ENCODE peak calls at places on chromosomes 7 and 10, in seven cellular contexts. B is heart left ventricle, E is endothelial cell, Q is choroid plexus epithelial cell, V is fibroblast of pulmonary artery, M is RWPE1, P is IMR-90. J is an unnamed sample.

GRCh38 chr7:40694041-40694809 is 559.4 kb downstream of the SUGCT start:
- DNase-seq in E (no peak), M (no peak), P (no peak), B (no peak), Q (no peak), V (no peak), J (no peak)

GRCh38 chr10:88974012-88974411 is 16.6 kb upstream of the FAS start:
- DNase-seq in P (peak), B (no peak), M (no peak), E (no peak), V (no peak), Q (no peak), J (no peak)

GRCh38 chr7:134432296-134433152 is 26.4 kb downstream of the AKR1B1 start:
- DNase-seq in Q (peak), E (peak), B (peak), P (peak), M (peak), V (peak), J (peak)

GRCh38 chr10:123771877-123772644 is 105.9 kb downstream of the GPR26 start:
- DNase-seq in E (no peak), M (no peak), B (no peak), V (no peak), P (no peak), Q (no peak), J (no peak)

GRCh38 chr7:151251328-151251925 is 2.9 kb upstream of the SMARCD3 start:
- DNase-seq in E (no peak), V (peak), P (peak), Q (peak), M (peak), B (peak), J (no peak)

GRCh38 chr7:20362574-20363253 is 32.0 kb downstream of the ITGB8 start:
- DNase-seq in Q (no peak), B (no peak), E (no peak), V (no peak), P (no peak), M (peak), J (no peak)

GRCh38 chr7:131250331-131250730 is 77.3 kb upstream of the MKLN1 start:
- DNase-seq in V (peak), Q (no peak), M (no peak), E (no peak), P (peak), B (no peak), J (no peak)

GRCh38 chr7:2193575-2194305 is 39.0 kb downstream of the MAD1L1 start:
- DNase-seq in M (no peak), E (no peak), B (no peak), P (no peak), Q (no peak), V (no peak), J (no peak)

GRCh38 chr7:129779602-129780256 is 168.2 kb downstream of the NRF1 start:
- DNase-seq in B (no peak), P (no peak), E (no peak), M (peak), V (no peak), Q (no peak), J (no peak)

GRCh38 chr10:71727429-71728217 is 8.0 kb upstream of the C10orf105 start:
- DNase-seq in V (peak), B (peak), Q (peak), M (peak), P (no peak), E (no peak), J (no peak)

GRCh38 chr7:19011212-19011611 is 106.2 kb downstream of the TWIST1 start:
- DNase-seq in P (no peak), M (no peak), Q (no peak), B (no peak), E (no peak), V (peak), J (no peak)

GRCh38 chr7:126727930-126728331 is 524.8 kb downstream of the GRM8 start:
- DNase-seq in B (no peak), V (peak), P (no peak), M (peak), E (no peak), Q (peak), J (no peak)

GRCh38 chr7:111229181-111229740 is 138.3 kb downstream of the LRRN3 start:
- DNase-seq in P (no peak), E (no peak), V (no peak), M (no peak), Q (no peak), B (no peak), J (no peak)

GRCh38 chr10:131852823-131853609 is 47.8 kb upstream of the PPP2R2D start:
- DNase-seq in E (no peak), V (no peak), Q (no peak), M (no peak), P (no peak), B (peak), J (no peak)

GRCh38 chr7:31443457-31443856 is 70.4 kb upstream of the ITPRID1 start:
- DNase-seq in V (peak), Q (peak), M (peak), E (no peak), P (peak), B (no peak), J (no peak)

GRCh38 chr10:35379226-35380137 is 43.2 kb downstream of the CCNY start:
- DNase-seq in Q (peak), V (peak), B (peak), E (peak), M (no peak), P (peak), J (no peak)

GRCh38 chr7:35753761-35754603 is 46.9 kb upstream of the SEPTIN7 start:
- DNase-seq in B (peak), E (no peak), P (peak), V (peak), M (no peak), Q (peak), J (no peak)

GRCh38 chr7:137476937-137477336 is 133.4 kb upstream of the PTN start:
- DNase-seq in E (no peak), P (peak), M (no peak), Q (peak), V (peak), B (no peak), J (no peak)

GRCh38 chr7:48497521-48497920 is 326.3 kb downstream of the ABCA13 start:
- DNase-seq in V (no peak), M (no peak), Q (no peak), B (no peak), P (no peak), E (no peak), J (no peak)

GRCh38 chr7:29854257-29854938 is 48.1 kb downstream of the WIPF3 start:
- DNase-seq in B (no peak), Q (peak), M (no peak), V (peak), P (no peak), E (no peak), J (no peak)

GRCh38 chr7:44637788-44638594 is 31.6 kb downstream of the OGDH start:
- DNase-seq in B (no peak), P (peak), Q (peak), E (no peak), V (peak), M (peak), J (no peak)

GRCh38 chr10:15585303-15585715 is 134.4 kb downstream of the ITGA8 start:
- DNase-seq in P (peak), M (peak), Q (peak), E (peak), B (peak), V (peak), J (peak)

GRCh38 chr7:7157177-7157886 is 25.0 kb upstream of the C1GALT1 start:
- DNase-seq in E (no peak), Q (peak), V (peak), B (no peak), P (peak), M (no peak), J (no peak)

DNA sequence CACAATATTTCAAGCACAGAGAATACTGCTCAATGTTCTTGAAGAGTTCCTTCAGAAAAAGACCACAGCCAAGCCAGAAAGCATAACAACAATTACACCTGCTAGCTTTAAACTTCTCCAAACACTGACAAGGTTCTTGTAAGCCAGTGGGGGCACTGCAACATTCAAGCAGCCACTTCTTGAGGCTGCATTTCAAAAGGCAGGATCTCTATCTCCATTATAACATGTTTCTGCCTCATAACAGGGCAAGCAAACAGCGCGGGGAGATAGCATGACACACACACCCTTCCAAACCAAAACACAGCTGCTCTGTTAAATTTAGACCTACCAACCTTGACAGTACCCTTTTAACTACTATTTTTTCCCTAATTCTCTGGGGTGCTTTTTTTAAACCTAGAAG is 30.8 kb downstream of the CHCHD3 start:
- DNase-seq in Q (peak), P (peak), B (no peak), M (no peak), E (no peak), V (peak), J (no peak)
- TF ChIP-seq CTCF in Q (peak), P (peak), B (no peak), M (no peak), E (no peak), V (peak), J (peak)

DNA sequence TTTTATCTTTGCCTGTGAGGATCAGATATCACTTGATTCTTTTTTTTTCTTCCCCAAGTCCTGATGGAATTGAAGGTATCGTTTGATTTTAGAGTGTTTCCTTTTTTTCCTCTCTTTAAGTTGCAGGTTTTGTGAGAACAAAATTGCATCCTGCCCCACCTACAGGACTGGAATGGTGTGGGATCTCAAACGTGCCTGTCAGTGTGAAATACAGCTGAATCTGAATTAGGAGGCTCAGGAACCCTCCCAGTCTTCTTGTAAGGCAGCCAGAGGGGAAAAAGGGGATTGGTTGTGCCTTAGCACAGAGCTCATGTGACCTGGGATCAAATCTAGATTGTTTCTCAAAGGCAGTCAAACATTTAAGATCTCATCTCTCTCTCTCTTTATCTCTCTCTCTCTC is 32.7 kb upstream of the KLHL7 start:
- DNase-seq in B (no peak), E (peak), Q (no peak), P (no peak), M (no peak), V (no peak), J (no peak)
- TF ChIP-seq CTCF in B (no peak), E (no peak), Q (peak), P (no peak), M (no peak), V (no peak), J (no peak)

DNA sequence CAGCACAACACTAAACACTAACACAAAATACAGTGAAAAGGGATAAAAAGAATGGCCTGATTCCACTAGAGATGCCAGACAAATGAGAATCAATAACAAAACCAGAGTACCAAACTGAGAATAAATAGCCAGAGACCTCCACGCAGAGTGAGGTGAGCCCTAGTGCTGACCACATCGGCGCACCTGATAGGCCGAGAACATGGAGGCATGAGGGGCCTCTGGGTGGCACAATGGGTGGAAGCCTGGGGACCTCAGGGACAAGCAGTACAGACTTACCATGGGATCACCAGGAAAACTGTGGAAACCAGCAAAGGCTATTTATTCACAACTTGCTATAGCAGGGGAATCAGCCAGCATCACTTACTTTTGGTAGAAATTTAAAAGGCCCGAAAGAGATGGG is 1.8 kb upstream of the CSGALNACT2 start:
- DNase-seq in M (no peak), Q (no peak), B (no peak), P (no peak), V (no peak), E (no peak), J (no peak)
- TF ChIP-seq CTCF in M (no peak), Q (no peak), B (no peak), P (no peak), V (no peak), E (no peak), J (no peak)

DNA sequence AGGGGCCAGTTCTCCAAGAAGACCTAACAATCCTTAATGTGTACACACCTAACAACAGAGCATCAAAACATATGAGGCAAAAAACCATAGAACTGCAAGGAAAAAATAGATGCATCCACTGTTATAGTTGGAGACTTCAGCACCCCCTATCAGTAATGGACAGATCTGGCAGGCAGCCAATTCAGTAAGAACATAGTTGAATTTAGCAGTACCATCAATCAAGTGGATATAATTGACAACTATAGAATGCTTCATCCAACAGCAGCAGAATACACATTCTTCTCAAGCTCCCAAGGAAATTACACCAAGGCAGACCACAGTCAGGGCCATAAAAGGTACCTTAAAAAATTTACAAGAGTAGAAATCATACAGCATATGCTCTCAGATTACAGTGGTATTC is 42.2 kb downstream of the POLL start:
- DNase-seq in B (no peak), M (no peak), V (no peak), Q (no peak), E (no peak), P (no peak), J (no peak)
- TF ChIP-seq CTCF in B (no peak), M (no peak), V (no peak), Q (no peak), E (no peak), P (no peak), J (no peak)

DNA sequence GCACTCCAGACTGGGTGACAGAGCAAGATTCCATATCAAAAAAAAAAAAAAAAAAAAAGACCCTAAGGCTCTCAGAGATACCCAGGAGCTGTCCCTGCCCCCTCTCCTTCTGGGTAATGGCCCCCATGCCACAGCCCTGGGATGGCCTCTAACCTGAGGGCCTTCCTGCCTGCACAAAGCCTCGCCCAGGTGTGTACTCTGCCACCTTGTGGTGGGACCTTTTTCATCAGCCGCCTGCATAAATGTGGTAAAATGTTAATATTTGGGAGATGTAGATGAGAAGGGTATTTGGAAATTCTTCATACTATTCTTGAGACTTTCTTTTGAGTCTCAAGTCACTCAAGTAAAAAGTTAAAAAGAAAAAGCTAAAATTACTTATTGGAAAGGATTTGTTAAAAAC is 46.3 kb upstream of the RNF216 start:
- DNase-seq in Q (peak), E (peak), P (no peak), M (no peak), V (peak), B (no peak), J (no peak)
- TF ChIP-seq CTCF in Q (peak), E (peak), P (peak), M (peak), V (peak), B (peak), J (peak)

J was measured in neural crest cell.